ENCODE peak calls at places on chromosomes 6 and 20, in ten cellular contexts. O is psoas muscle, D is coronary artery, S is cardiac muscle cell, X is Calu3, G is ascending aorta, C is brain microvascular endothelial cell, L is tibial artery, Q is retinal pigment epithelial cell, B is dorsolateral prefrontal cortex. W is an unnamed sample.

GRCh38 chr20:48015943-48016723 is 230.9 kb upstream of the SULF2 start:
- DNase-seq in D (no peak), S (no peak), Q (no peak), G (no peak), B (no peak), L (no peak), X (no peak), O (no peak), C (peak), W (peak)

GRCh38 chr20:6704132-6704861 is 63.2 kb upstream of the BMP2 start:
- DNase-seq in B (no peak), L (no peak), G (no peak), S (no peak), C (peak), D (no peak), O (no peak), Q (no peak), X (peak), W (peak)

GRCh38 chr6:46451343-46451742 is 39.9 kb downstream of the RCAN2 start:
- DNase-seq in L (no peak), O (no peak), G (no peak), S (no peak), C (no peak), Q (no peak), B (no peak), X (no peak), D (no peak), W (no peak)

GRCh38 chr6:25267662-25268061 is 11.5 kb upstream of the CARMIL1 start:
- DNase-seq in D (no peak), C (no peak), S (no peak), X (no peak), L (no peak), O (no peak), B (no peak), Q (no peak), G (no peak), W (no peak)

GRCh38 chr6:30541515-30542403 is 14.5 kb downstream of the GNL1 start:
- DNase-seq in D (no peak), X (peak), G (no peak), L (peak), C (peak), S (peak), Q (no peak), B (peak), O (peak), W (no peak)

GRCh38 chr6:33714385-33715040 is 3.0 kb upstream of the UQCC2 start:
- DNase-seq in B (no peak), S (no peak), L (no peak), G (no peak), C (no peak), Q (no peak), X (no peak), D (no peak), O (no peak), W (no peak)

GRCh38 chr6:120355822-120356221 is 978.5 kb downstream of the TBC1D32 start:
- DNase-seq in G (no peak), S (no peak), X (no peak), D (no peak), O (no peak), B (no peak), Q (no peak), C (peak), L (no peak), W (peak)

GRCh38 chr20:10673831-10674683 is at the start of gene JAG1:
- DNase-seq in O (peak), G (peak), X (peak), L (peak), C (peak), S (peak), B (peak), D (peak), Q (no peak), W (peak)

GRCh38 chr6:159169557-159170332 is 545 bp downstream of the FNDC1 start:
- DNase-seq in X (peak), C (peak), O (peak), G (no peak), Q (no peak), S (peak), D (no peak), L (no peak), B (no peak), W (no peak)

GRCh38 chr6:43097098-43097489 is 21.0 kb downstream of the PTK7 start:
- DNase-seq in D (no peak), S (no peak), O (no peak), L (no peak), G (no peak), X (no peak), B (no peak), C (no peak), Q (no peak), W (no peak)
- TF ChIP-seq CTCF in D (no peak), S (no peak), O (no peak), L (no peak), G (no peak), X (peak), B (no peak), C (peak), Q (no peak), W (no peak)

DNA sequence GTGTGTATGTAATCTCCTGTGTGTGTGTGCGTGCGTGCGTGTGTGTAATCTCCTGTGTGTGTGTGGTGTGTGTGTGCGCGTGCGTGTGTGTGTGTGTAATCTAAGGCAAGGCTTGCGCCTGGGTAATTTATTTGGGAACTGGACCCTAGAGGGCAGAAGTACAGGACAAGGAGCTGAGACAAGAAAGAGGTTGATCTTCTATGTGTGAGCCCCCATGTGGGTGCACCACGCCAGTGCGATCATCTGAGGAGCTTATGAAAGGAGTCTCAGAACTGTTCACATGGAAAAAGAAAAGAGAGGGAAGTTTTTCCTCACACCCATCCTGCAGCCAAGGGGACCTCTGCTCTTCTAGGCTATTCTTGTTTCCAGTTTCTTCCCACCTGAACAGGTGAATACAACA is 220.1 kb upstream of the GGTLC1 start:
- DNase-seq in S (peak), B (no peak), G (no peak), D (no peak), C (no peak), X (no peak), L (no peak), O (no peak), Q (no peak), W (no peak)
- TF ChIP-seq CTCF in S (no peak), B (no peak), G (no peak), D (no peak), C (peak), X (no peak), L (no peak), O (no peak), Q (no peak), W (no peak)

GRCh38 chr6:95648636-95649035 is 71.3 kb downstream of the MANEA start:
- DNase-seq in L (no peak), G (no peak), Q (no peak), S (no peak), X (peak), C (no peak), O (no peak), B (no peak), D (no peak), W (no peak)
- TF ChIP-seq CTCF in L (no peak), G (no peak), Q (no peak), S (no peak), X (no peak), C (no peak), O (no peak), B (no peak), D (no peak), W (no peak)

GRCh38 chr20:52959125-52959524 is 13.0 kb upstream of the TSHZ2 start:
- DNase-seq in L (no peak), S (no peak), Q (no peak), O (no peak), D (no peak), X (no peak), B (no peak), C (no peak), G (no peak), W (no peak)
- TF ChIP-seq CTCF in L (no peak), S (peak), Q (no peak), O (no peak), D (no peak), X (no peak), B (peak), C (peak), G (no peak), W (no peak)

DNA sequence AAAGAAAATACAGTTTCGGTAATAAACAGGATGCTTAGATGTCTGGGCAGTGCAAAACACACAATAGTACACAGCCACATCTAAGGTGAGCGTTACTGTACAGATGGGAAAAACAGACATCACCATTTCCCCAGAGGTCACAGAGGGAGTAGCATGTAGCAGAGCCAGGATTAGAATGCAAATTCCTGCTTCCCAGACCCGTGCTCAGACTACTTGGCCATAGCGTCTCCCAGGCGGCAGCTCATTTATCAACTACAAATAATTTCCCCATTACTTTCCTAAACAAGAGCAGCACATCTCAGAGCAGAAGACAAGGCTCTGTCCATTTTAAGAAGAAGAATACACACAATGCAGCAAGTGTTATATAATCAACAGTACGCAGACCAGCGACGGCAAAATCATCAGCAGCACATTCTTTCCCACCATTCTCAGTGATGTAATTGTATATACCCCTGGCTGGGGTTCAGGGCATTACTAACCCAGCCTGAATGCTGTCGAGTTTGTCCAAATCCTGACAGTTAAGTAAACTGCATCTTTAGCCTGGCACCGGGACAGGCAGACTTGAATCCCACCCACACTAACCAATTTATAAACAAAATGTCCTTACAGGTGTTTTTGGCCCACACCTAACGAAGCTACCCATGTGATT is 61.9 kb downstream of the CNKSR3 start:
- DNase-seq in D (no peak), B (no peak), Q (peak), L (no peak), C (peak), O (no peak), X (no peak), G (no peak), S (peak), W (peak)
- TF ChIP-seq CTCF in D (no peak), B (peak), Q (peak), L (peak), C (peak), O (peak), X (no peak), G (peak), S (peak), W (no peak)

DNA sequence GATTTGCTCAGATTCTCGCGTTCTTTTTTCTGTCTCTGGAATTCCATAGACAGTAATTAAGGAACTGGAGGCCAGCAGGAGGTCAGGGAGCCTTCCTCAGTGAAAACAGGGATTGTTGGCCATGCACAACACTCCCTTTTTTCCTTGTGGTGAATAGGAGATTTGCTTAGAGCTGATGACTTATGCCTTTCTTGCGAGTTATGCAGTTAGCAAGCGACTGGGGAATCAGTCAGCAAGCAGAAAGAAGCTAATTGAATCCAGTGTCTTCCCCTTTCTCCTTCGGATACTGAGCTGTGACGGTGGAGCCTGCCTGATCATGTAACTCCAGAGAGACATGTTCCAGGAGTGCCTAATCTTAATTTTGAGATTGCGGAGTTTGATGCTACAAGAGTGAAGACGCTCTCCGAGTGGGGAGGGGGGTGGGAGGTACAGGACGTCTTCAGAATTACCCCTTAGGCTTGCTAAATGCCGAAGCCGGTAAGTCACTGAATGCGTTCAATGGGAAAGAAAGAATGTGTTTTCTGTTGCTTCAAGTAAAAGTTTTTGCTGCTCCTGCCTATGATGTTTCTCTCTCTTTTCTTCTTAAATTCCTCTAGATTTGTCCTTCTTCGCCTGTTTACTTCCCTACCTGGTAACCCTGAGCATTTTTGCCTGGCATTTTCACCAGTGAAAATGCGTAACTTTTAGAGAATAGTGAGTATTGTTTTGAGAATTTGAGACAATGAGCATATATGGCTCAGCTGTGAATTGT is 165.9 kb downstream of the SASH1 start:
- DNase-seq in X (no peak), L (no peak), G (no peak), B (no peak), O (no peak), D (no peak), S (no peak), Q (no peak), C (no peak), W (peak)
- TF ChIP-seq CTCF in X (no peak), L (peak), G (no peak), B (no peak), O (no peak), D (no peak), S (no peak), Q (no peak), C (peak), W (peak)

GRCh38 chr6:40999498-41000070 is 39.4 kb downstream of the UNC5CL start:
- DNase-seq in D (no peak), C (no peak), X (peak), L (peak), B (no peak), Q (no peak), O (peak), S (peak), G (no peak), W (no peak)
- TF ChIP-seq CTCF in D (no peak), C (peak), X (no peak), L (no peak), B (no peak), Q (peak), O (peak), S (peak), G (peak), W (peak)

GRCh38 chr6:133895573-133896343 is 6.8 kb downstream of the TCF21 start:
- DNase-seq in C (no peak), B (no peak), D (no peak), O (peak), L (no peak), G (no peak), Q (no peak), S (peak), X (peak), W (no peak)

GRCh38 chr6:133892444-133893323 is 3.8 kb downstream of the TCF21 start:
- DNase-seq in S (peak), O (no peak), G (no peak), B (no peak), C (no peak), D (no peak), L (no peak), Q (no peak), X (no peak), W (no peak)

GRCh38 chr6:133894795-133895401 is 6.0 kb downstream of the TCF21 start:
- DNase-seq in B (no peak), D (no peak), C (no peak), X (no peak), O (no peak), S (peak), Q (no peak), L (no peak), G (no peak), W (no peak)

GRCh38 chr6:133893324-133893692 is 4.4 kb downstream of the TCF21 start:
- DNase-seq in Q (no peak), X (no peak), L (no peak), O (no peak), C (no peak), D (no peak), S (no peak), G (no peak), B (no peak), W (no peak)

DNA sequence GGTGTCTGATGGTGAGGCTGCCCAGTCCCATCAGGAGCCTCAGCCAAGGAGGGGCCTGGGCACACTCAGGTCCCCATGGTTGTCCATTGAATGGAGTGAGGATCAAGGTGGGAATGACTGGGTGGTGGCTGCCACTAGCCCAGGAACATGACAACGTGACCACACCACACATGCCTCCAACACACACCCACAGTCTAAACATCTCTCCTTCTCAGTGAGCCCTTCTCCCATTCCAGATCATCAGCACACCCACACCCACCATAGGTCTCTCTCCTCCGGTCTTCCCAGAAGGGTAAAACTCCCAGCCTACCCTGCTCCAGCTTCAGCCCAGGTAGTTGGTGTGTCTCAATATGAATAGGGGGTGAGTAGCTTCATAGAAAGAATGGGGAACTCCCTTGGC is 5.5 kb downstream of the TCF21 start:
- DNase-seq in D (no peak), G (no peak), Q (no peak), B (no peak), C (no peak), O (no peak), X (no peak), L (no peak), S (no peak), W (no peak)
- TF ChIP-seq CTCF in D (no peak), G (no peak), Q (no peak), B (no peak), C (no peak), O (no peak), X (no peak), L (no peak), S (no peak), W (no peak)

GRCh38 chr6:53879608-53880007 is 84.8 kb downstream of the LRRC1 start:
- DNase-seq in Q (no peak), D (no peak), L (no peak), O (no peak), X (no peak), C (no peak), S (no peak), G (no peak), B (no peak), W (no peak)

GRCh38 chr6:53878808-53879207 is 84.0 kb downstream of the LRRC1 start:
- DNase-seq in O (no peak), B (no peak), S (no peak), L (no peak), Q (no peak), D (no peak), X (no peak), G (no peak), C (no peak), W (no peak)

GRCh38 chr6:53873922-53874321 is 79.1 kb downstream of the LRRC1 start:
- DNase-seq in S (no peak), Q (no peak), G (no peak), B (no peak), X (no peak), O (no peak), L (no peak), C (no peak), D (no peak), W (no peak)

DNA sequence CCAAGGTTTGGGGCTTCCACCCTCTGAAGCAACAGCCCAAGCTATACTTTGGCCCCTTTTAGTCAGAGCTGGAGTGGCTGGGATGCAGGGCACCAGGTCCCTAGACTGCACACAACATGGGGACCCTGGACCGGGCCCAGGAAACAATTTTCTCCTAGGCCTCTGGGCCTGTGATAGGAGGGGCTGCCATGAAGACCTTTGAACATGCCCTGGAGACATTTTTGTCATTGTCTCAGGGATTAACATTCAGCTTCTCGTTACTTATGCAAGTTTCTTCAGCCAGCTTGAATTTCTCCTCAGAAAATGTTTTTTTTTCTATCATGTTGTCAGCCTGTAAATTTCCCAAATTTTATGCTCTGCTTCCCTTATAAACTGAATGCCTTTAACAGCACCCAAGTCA is 82.3 kb downstream of the LRRC1 start:
- DNase-seq in Q (no peak), D (no peak), G (no peak), S (no peak), X (no peak), C (no peak), B (no peak), L (no peak), O (no peak), W (no peak)
- TF ChIP-seq CTCF in Q (no peak), D (no peak), G (no peak), S (no peak), X (no peak), C (no peak), B (no peak), L (no peak), O (no peak), W (no peak)

DNA sequence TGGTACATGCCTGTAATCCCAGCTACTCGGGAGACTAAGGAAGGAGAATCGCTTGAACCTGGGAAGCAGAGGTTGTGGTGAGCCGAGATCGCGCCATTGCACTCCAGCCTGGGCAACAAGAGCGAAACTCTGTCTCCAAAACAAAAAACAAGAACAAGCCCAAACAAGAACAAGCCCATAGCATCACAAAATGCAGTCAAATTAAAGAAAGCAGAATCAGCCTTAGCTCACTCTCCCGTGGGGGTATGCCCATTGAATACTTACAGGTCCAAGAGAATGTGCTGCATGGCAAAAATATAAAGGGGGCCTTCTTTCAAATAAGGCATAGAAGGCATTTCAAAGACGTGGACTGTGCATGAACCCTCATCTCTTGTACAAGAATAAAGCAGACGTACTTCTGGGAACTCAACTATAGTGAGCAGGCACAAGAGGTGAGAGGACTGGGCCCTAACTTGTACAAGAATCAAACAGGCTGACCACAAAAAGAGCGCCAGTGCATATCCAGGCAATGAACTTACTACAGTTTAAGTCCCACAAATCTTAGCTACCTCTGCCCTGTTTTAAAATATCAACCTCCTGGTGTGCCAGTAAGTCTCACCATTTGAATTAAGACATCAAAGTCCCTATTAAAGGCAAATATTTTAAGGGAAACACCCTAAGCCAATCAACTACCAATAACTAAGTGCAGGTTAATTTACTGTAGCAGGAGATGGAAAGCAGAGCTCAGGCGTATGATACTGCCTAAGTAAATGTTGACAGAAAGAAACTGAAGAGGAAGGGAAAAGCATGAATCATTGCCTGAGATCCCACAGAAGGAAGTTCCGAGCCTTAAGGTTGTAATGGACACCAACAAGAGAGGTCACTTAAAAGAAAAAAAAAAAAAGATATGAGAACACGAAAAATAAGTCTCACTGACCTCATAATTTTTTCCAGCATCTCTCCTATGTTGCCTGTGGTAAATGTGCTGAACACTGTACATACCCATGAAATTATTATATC is 37.4 kb downstream of the TOMM6 start:
- DNase-seq in D (no peak), S (no peak), O (no peak), X (peak), L (no peak), C (peak), B (no peak), Q (no peak), G (no peak), W (no peak)
- TF ChIP-seq CTCF in D (no peak), S (no peak), O (no peak), X (no peak), L (no peak), C (no peak), B (no peak), Q (no peak), G (no peak), W (no peak)

W was measured in AG09319.